ENCODE peak calls at places on chromosomes 6 and 20, in seven cellular contexts. I is fibroblast of lung; U is sigmoid colon; E is psoas muscle; V is DND-41; W is A549; J is CD8-positive, alpha-beta T cell. T is an unnamed sample.

GRCh38 chr6:155163616-155164015 is 100.2 kb upstream of the CLDN20 start:
- DNase-seq in I (no peak), U (no peak), E (no peak), V (no peak), W (no peak), J (no peak), T (no peak)

GRCh38 chr6:154379585-154379984 is 23.0 kb upstream of the IPCEF1 start:
- DNase-seq in I (no peak), U (no peak), E (no peak), V (no peak), W (no peak), J (no peak), T (no peak)

GRCh38 chr6:53546256-53546655 is 1.4 kb upstream of the GCLC start:
- DNase-seq in I (peak; percentile 41), U (no peak), E (no peak), V (no peak), W (no peak), J (no peak), T (no peak)

GRCh38 chr20:8805737-8806442 is 263.0 kb upstream of the PLCB4 start:
- DNase-seq in I (peak; percentile 3), U (no peak), E (no peak), V (no peak), W (no peak), J (no peak), T (no peak)

GRCh38 chr6:135496805-135497411 is 632 bp downstream of the AHI1 start:
- DNase-seq in I (no peak), U (no peak), E (no peak), V (no peak), W (no peak), J (no peak), T (no peak)

GRCh38 chr6:149423946-149424440 is 23.9 kb downstream of the SUMO4 start:
- DNase-seq in I (no peak), U (no peak), E (no peak), V (no peak), W (no peak), J (no peak), T (no peak)

GRCh38 chr20:43915209-43916072 is 789 bp downstream of the TOX2 start:
- DNase-seq in I (peak; percentile 53), U (no peak), E (no peak), V (no peak), W (no peak), J (no peak), T (peak; percentile 21)

GRCh38 chr6:25366785-25367657 is 87.8 kb downstream of the CARMIL1 start:
- DNase-seq in I (peak; percentile 20), U (no peak), E (no peak), V (peak; percentile 66), W (no peak), J (no peak), T (peak; percentile 50)

GRCh38 chr6:134035823-134036296 is 16.6 kb downstream of the SLC2A12 start:
- DNase-seq in I (peak; percentile 92), U (no peak), E (no peak), V (no peak), W (peak; percentile 50), J (no peak), T (no peak)

GRCh38 chr6:12171735-12172134 is 118.4 kb upstream of the EDN1 start:
- DNase-seq in I (no peak), U (no peak), E (no peak), V (no peak), W (no peak), J (no peak), T (no peak)

GRCh38 chr6:17884501-17885039 is 102.9 kb downstream of the KIF13A start:
- DNase-seq in I (peak; percentile 49), U (no peak), E (no peak), V (no peak), W (no peak), J (no peak), T (no peak)

GRCh38 chr6:130671119-130672104 is 155.8 kb upstream of the SMLR1 start:
- DNase-seq in I (no peak), U (peak; percentile 64), E (peak; percentile 50), V (no peak), W (no peak), J (no peak), T (no peak)

GRCh38 chr6:141164042-141164748 is 968.5 kb upstream of the GJE1 start:
- DNase-seq in I (no peak), U (no peak), E (no peak), V (no peak), W (no peak), J (no peak), T (no peak)

GRCh38 chr6:145544031-145544430 is 191.3 kb downstream of the EPM2A start:
- DNase-seq in I (peak; percentile 95), U (no peak), E (peak; percentile 57), V (no peak), W (peak; percentile 33), J (no peak), T (no peak)

GRCh38 chr20:57301026-57301425 is 28.6 kb upstream of the SPO11 start:
- DNase-seq in I (no peak), U (no peak), E (no peak), V (no peak), W (no peak), J (no peak), T (no peak)

GRCh38 chr20:52313335-52313963 is 121.9 kb upstream of the ZFP64 start:
- DNase-seq in I (peak; percentile 48), U (no peak), E (no peak), V (no peak), W (peak; percentile 59), J (no peak), T (no peak)

GRCh38 chr6:109515781-109516409 is 32.9 kb upstream of the ZBTB24 start:
- DNase-seq in I (peak; percentile 18), U (no peak), E (no peak), V (no peak), W (no peak), J (no peak), T (peak; percentile 12)

GRCh38 chr20:33561981-33562601 is 72.2 kb downstream of the CBFA2T2 start:
- DNase-seq in I (peak; percentile 91), U (peak; percentile 96), E (peak; percentile 67), V (no peak), W (peak; percentile 74), J (no peak), T (no peak)

GRCh38 chr6:166056637-166057036 is 111.0 kb downstream of the TBXT start:
- DNase-seq in I (peak; percentile 84), U (peak; percentile 81), E (peak; percentile 57), V (no peak), W (no peak), J (no peak), T (no peak)

GRCh38 chr6:20826378-20826777 is 292.1 kb downstream of the CDKAL1 start:
- DNase-seq in I (peak; percentile 77), U (no peak), E (no peak), V (no peak), W (no peak), J (no peak), T (no peak)

GRCh38 chr6:14664112-14664592 is 546.6 kb downstream of the CD83 start:
- DNase-seq in I (no peak), U (no peak), E (no peak), V (peak; percentile 54), W (no peak), J (no peak), T (no peak)

GRCh38 chr6:111986651-111987050 is 67.3 kb upstream of the CCN6 start:
- DNase-seq in I (no peak), U (no peak), E (no peak), V (no peak), W (no peak), J (no peak), T (no peak)

GRCh38 chr6:76942203-76942971 is 520.9 kb downstream of the HTR1B start:
- DNase-seq in I (no peak), U (no peak), E (no peak), V (no peak), W (no peak), J (no peak), T (no peak)

GRCh38 chr6:44249082-44249748 is 2.3 kb downstream of the HSP90AB1 start:
- DNase-seq in I (no peak), U (no peak), E (peak; percentile 20), V (no peak), W (no peak), J (no peak), T (no peak)
- H3K4me3 ChIP-seq in I (no peak overlapping the region), U (no peak overlapping the region), E (peak overlapping the region; percentile 82), V (peak overlapping the region; percentile 84), W (peak overlapping the region; percentile 90), J (no peak overlapping the region), T (no peak overlapping the region)

GRCh38 chr6:5071216-5071615 is 13.9 kb upstream of the PPP1R3G start:
- DNase-seq in I (no peak), U (no peak), E (no peak), V (no peak), W (no peak), J (no peak), T (no peak)
- H3K4me1 ChIP-seq in I (no peaks in the 10 kb centered on the region), U (no peaks in the 10 kb centered on the region), E (no peaks in the 10 kb centered on the region), V (no peaks in the 10 kb centered on the region), W (peaks cover 5% of the 10 kb centered on the region), J (no peaks in the 10 kb centered on the region), T (no peaks in the 10 kb centered on the region)

DNA sequence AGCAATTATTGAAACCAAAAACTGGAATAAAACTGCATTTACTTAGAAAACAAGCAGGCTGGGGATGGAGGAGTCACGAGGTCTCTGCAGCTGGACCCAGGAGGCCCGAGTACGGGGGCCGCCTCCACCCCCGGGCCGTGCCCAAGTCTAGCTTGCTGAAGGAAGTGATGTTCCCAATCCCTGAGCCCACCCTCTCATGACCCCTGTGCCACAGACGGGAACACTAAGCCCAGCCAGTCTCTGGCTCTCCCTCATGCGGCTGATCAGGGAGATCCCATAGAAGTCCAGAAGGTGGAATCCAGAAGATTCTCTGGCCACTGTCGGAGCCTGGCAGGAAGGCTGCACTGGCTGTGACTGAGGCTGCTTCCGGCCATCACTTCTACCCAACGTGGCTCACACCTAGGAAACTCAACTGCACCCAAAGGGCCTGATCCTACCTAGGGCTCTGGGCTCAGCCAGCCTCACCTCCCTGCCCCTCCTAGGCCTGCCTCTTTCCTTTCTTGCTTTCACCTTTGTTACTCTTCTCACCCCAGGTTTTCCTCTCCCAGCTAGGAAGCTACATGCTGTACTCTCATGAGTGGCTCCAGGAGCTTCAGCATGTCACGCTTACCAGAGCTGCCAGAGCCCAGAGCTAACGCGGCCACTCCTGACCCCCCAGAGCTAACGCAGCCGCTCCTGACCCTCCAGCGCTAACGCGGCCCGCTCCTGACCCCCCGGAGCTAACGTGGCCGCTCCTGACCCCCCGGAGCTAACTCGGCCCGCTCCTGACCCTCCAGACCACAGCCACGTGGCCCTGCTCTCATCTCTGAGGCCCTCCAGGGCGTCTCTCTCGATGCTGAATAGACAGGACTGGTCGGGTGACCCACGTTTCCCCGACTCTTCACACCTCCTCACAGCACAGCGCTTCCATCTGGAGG is 24.7 kb upstream of the HELZ2 start:
- DNase-seq in I (no peak), U (no peak), E (no peak), V (no peak), W (no peak), J (no peak), T (no peak)
- H3K4me3 ChIP-seq in I (no peak overlapping the region), U (no peak overlapping the region), E (no peak overlapping the region), V (no peak overlapping the region), W (no peak overlapping the region), J (no peak overlapping the region), T (no peak overlapping the region)

DNA sequence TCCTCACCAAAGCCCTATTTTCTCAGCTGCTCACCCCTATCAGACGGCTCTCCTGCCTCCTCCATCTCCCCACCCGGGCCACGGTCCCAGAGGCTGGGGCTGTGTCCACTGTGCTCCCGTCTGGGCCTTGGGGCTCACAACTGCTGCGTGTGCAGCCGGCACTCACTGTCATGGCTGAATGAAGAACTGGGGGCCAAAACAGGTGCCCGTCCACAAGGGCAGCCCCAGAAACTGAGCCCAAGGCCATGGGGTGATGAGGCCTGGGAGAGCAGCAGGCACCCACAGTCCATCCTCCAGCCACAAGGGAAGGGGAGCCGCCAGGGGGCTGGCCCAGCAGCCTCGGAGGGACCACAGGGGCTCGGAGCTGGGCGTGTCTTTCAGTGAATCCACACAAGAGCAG is 159.5 kb downstream of the DLL1 start:
- DNase-seq in I (no peak), U (peak; percentile 49), E (no peak), V (no peak), W (no peak), J (no peak), T (no peak)
- H3K4me1 ChIP-seq in I (no peaks in the 10 kb centered on the region), U (no peaks in the 10 kb centered on the region), E (peaks cover 17% of the 10 kb centered on the region), V (no peaks in the 10 kb centered on the region), W (no peaks in the 10 kb centered on the region), J (no peaks in the 10 kb centered on the region), T (no peaks in the 10 kb centered on the region)

T was measured in CD4-positive, alpha-beta memory T cell.